ENCODE peak calls at places on chromosome 21, in five cellular contexts. Z, I, C, K and H are unnamed samples.

GRCh38 chr21:32321480-32321879 is 22.8 kb downstream of the MRAP start:
- DNase-seq in Z (no peak), I (no peak), C (no peak), K (no peak), H (no peak)

GRCh38 chr21:42684109-42684916 is 30.9 kb downstream of the PDE9A start:
- DNase-seq in Z (no peak), I (no peak), C (no peak), K (no peak), H (peak; percentile 64)

GRCh38 chr21:41207401-41208388 is 39.7 kb downstream of the BACE2 start:
- DNase-seq in Z (no peak), I (peak; percentile 48), C (peak; percentile 89), K (no peak), H (no peak)

GRCh38 chr21:45091540-45092322 is 17.4 kb downstream of the ADARB1 start:
- DNase-seq in Z (no peak), I (no peak), C (no peak), K (no peak), H (no peak)

GRCh38 chr21:15283789-15284188 is 219.0 kb upstream of the NRIP1 start:
- DNase-seq in Z (no peak), I (no peak), C (no peak), K (no peak), H (no peak)

GRCh38 chr21:32442566-32443318 is 30.2 kb downstream of the EVA1C start:
- DNase-seq in Z (no peak), I (no peak), C (peak; percentile 85), K (no peak), H (no peak)

GRCh38 chr21:39087238-39087975 is 95.8 kb downstream of the PSMG1 start:
- DNase-seq in Z (no peak), I (no peak), C (no peak), K (no peak), H (no peak)

GRCh38 chr21:42545745-42546144 is 32.1 kb downstream of the SLC37A1 start:
- DNase-seq in Z (no peak), I (no peak), C (no peak), K (no peak), H (no peak)

GRCh38 chr21:45767071-45768006 is 123.8 kb downstream of the PCBP3 start:
- DNase-seq in Z (no peak), I (no peak), C (peak; percentile 17), K (no peak), H (no peak)

DNA sequence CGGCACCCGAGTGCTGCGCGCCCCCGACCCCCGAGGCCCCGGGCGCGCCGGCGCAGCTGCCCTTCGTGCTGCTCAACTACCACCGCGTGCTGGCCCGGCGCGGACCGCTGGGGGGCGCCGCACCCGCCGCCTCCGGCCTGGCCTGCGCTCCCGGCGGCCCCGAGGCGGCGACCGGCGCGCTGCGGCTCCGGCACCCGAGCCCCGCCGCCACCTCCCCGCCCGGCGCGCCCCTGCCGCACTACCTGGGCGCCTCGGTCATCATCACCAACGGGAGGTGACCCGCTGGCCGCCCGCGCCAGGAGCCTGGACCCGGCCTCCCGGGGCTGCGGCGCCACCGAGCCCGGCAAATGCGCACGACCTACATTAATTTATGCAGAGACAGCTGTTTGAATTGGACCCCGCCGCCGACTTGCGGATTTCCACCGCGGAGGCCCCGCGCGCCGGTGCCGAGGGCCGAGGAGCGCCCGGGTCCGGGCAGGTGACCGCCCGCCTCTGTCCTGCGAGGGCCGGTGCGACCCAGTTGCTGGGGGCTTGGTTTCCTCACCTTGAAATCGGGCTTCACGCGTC is 49.0 kb downstream of the SIM2 start:
- DNase-seq in Z (peak; percentile 53), I (no peak), C (peak; percentile 42), K (peak; percentile 84), H (no peak)
- TF ChIP-seq CTCF in Z (no peak), I (no peak), C (no peak), K (peak; percentile 37), H (no peak)

DNA sequence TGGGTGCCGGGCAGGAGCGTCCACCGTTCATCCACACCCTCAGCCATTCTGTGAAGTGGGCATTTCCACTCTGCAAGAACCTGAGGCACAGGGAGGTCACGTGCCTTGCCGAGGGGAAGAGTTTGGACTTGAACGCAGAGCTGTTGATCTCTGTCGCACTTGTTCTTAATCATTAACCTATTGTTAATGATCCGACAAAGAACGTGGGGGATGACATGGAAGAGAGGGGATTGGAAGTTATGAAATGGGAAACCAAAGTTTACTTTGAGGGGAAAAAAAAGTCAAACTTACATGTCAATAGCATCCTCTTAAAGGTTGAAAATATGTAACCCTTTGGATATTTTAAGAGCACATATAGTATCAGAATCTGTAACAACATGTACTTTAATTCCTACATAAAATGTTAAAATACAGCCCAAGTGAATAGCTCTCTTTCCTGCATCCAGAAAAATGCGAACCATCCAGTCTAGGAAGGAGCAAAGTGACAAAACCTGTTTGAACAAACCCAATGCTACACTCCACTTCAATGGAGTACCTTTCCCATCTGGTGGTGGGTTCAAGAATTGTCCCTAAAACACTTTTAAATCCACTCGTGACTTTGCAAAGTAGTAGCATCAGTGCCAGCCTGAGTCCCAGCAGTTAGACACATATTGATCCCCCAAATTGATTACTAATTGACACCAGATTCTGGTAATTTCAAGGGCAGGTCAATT is 75.5 kb downstream of the SETD4 start:
- DNase-seq in Z (no peak), I (no peak), C (no peak), K (no peak), H (no peak)
- TF ChIP-seq CTCF in Z (no peak), I (no peak), C (no peak), K (no peak), H (no peak)

GRCh38 chr21:24509131-24509530 is 1098.2 kb downstream of the MRPL39 start:
- DNase-seq in Z (no peak), I (no peak), C (no peak), K (no peak), H (no peak)

GRCh38 chr21:24514081-24514733 is 1093.1 kb downstream of the MRPL39 start:
- DNase-seq in Z (no peak), I (peak; percentile 57), C (peak; percentile 4), K (no peak), H (no peak)
- TF ChIP-seq CTCF in Z (peak; percentile 74), I (peak; percentile 75), C (peak; percentile 36), K (no peak), H (no peak)

GRCh38 chr21:44012474-44013379 is 618 bp downstream of the TRAPPC10 start:
- DNase-seq in Z (peak; percentile 49), I (peak; percentile 93), C (peak; percentile 33), K (peak; percentile 97), H (peak; percentile 81)
- TF ChIP-seq CTCF in Z (peak; percentile 37), I (peak; percentile 39), C (no peak), K (peak; percentile 63), H (no peak)